ENCODE peak calls at places on chromosomes 12 and 14, in seven cellular contexts. One of them, this sample, is unnamed.

GRCh38 chr12:93099777-93100176 is 170.7 kb upstream of the EEA1 start:
- DNase-seq in endothelial cell of umbilical vein: no peak
- DNase-seq in ovary: no peak
- DNase-seq in bronchial epithelial cell: no peak
- DNase-seq in foreskin fibroblast: no peak
- DNase-seq in psoas muscle: no peak
- DNase-seq in brain microvascular endothelial cell: no peak
- DNase-seq in this sample: no peak

GRCh38 chr12:46046436-46046835 is 56.1 kb upstream of the SCAF11 start:
- DNase-seq in endothelial cell of umbilical vein: no peak
- DNase-seq in ovary: no peak
- DNase-seq in bronchial epithelial cell: no peak
- DNase-seq in foreskin fibroblast: no peak
- DNase-seq in psoas muscle: no peak
- DNase-seq in brain microvascular endothelial cell: no peak
- DNase-seq in this sample: no peak

GRCh38 chr12:8662592-8662991 is at the start of gene MFAP5:
- DNase-seq in endothelial cell of umbilical vein: no peak
- DNase-seq in ovary: no peak
- DNase-seq in bronchial epithelial cell: peak
- DNase-seq in foreskin fibroblast: peak
- DNase-seq in psoas muscle: no peak
- DNase-seq in brain microvascular endothelial cell: no peak
- DNase-seq in this sample: peak

GRCh38 chr12:38289396-38289795 is 27.2 kb upstream of the ALG10B start:
- DNase-seq in endothelial cell of umbilical vein: no peak
- DNase-seq in ovary: no peak
- DNase-seq in bronchial epithelial cell: peak
- DNase-seq in foreskin fibroblast: no peak
- DNase-seq in psoas muscle: no peak
- DNase-seq in brain microvascular endothelial cell: no peak
- DNase-seq in this sample: no peak

GRCh38 chr12:32131666-32132065 is 25.0 kb downstream of the BICD1 start:
- DNase-seq in endothelial cell of umbilical vein: no peak
- DNase-seq in ovary: no peak
- DNase-seq in bronchial epithelial cell: no peak
- DNase-seq in foreskin fibroblast: no peak
- DNase-seq in psoas muscle: no peak
- DNase-seq in brain microvascular endothelial cell: no peak
- DNase-seq in this sample: no peak

GRCh38 chr12:7113389-7113871 is 4.4 kb upstream of the C1RL start:
- DNase-seq in endothelial cell of umbilical vein: peak
- DNase-seq in ovary: no peak
- DNase-seq in bronchial epithelial cell: peak
- DNase-seq in foreskin fibroblast: peak
- DNase-seq in psoas muscle: no peak
- DNase-seq in brain microvascular endothelial cell: peak
- DNase-seq in this sample: peak

GRCh38 chr12:53232641-53233538 is 881 bp upstream of the RARG start:
- DNase-seq in endothelial cell of umbilical vein: no peak
- DNase-seq in ovary: peak
- DNase-seq in bronchial epithelial cell: peak
- DNase-seq in foreskin fibroblast: peak
- DNase-seq in psoas muscle: peak
- DNase-seq in brain microvascular endothelial cell: no peak
- DNase-seq in this sample: peak

GRCh38 chr12:53381739-53382630 is 2.0 kb downstream of the SP1 start:
- DNase-seq in endothelial cell of umbilical vein: peak
- DNase-seq in ovary: no peak
- DNase-seq in bronchial epithelial cell: peak
- DNase-seq in foreskin fibroblast: peak
- DNase-seq in psoas muscle: peak
- DNase-seq in brain microvascular endothelial cell: peak
- DNase-seq in this sample: peak

GRCh38 chr14:101221549-101222160 is 318.1 kb upstream of the RTL1 start:
- DNase-seq in endothelial cell of umbilical vein: no peak
- DNase-seq in ovary: no peak
- DNase-seq in bronchial epithelial cell: no peak
- DNase-seq in foreskin fibroblast: no peak
- DNase-seq in psoas muscle: no peak
- DNase-seq in brain microvascular endothelial cell: no peak
- DNase-seq in this sample: no peak

GRCh38 chr14:34872822-34873590 is 2.2 kb downstream of the BAZ1A start:
- DNase-seq in endothelial cell of umbilical vein: no peak
- DNase-seq in ovary: no peak
- DNase-seq in bronchial epithelial cell: peak
- DNase-seq in foreskin fibroblast: peak
- DNase-seq in psoas muscle: no peak
- DNase-seq in brain microvascular endothelial cell: peak
- DNase-seq in this sample: peak

GRCh38 chr12:10392394-10392930 is 2.6 kb upstream of the KLRK1 start:
- DNase-seq in endothelial cell of umbilical vein: no peak
- DNase-seq in ovary: no peak
- DNase-seq in bronchial epithelial cell: peak
- DNase-seq in foreskin fibroblast: peak
- DNase-seq in psoas muscle: peak
- DNase-seq in brain microvascular endothelial cell: peak
- DNase-seq in this sample: peak

GRCh38 chr12:94101902-94102660 is 46.3 kb upstream of the PLXNC1 start:
- DNase-seq in endothelial cell of umbilical vein: peak
- DNase-seq in ovary: peak
- DNase-seq in bronchial epithelial cell: peak
- DNase-seq in foreskin fibroblast: peak
- DNase-seq in psoas muscle: peak
- DNase-seq in brain microvascular endothelial cell: peak
- DNase-seq in this sample: peak

GRCh38 chr12:52050771-52051541 is at the start of gene NR4A1:
- DNase-seq in endothelial cell of umbilical vein: peak
- DNase-seq in ovary: peak
- DNase-seq in bronchial epithelial cell: peak
- DNase-seq in foreskin fibroblast: peak
- DNase-seq in psoas muscle: peak
- DNase-seq in brain microvascular endothelial cell: peak
- DNase-seq in this sample: peak

GRCh38 chr14:52233693-52234092 is 33.8 kb upstream of the PTGDR start:
- DNase-seq in endothelial cell of umbilical vein: no peak
- DNase-seq in ovary: no peak
- DNase-seq in bronchial epithelial cell: no peak
- DNase-seq in foreskin fibroblast: no peak
- DNase-seq in psoas muscle: no peak
- DNase-seq in brain microvascular endothelial cell: no peak
- DNase-seq in this sample: no peak

GRCh38 chr12:49043241-49043640 is 17.4 kb downstream of the KMT2D start:
- DNase-seq in endothelial cell of umbilical vein: no peak
- DNase-seq in ovary: no peak
- DNase-seq in bronchial epithelial cell: no peak
- DNase-seq in foreskin fibroblast: no peak
- DNase-seq in psoas muscle: no peak
- DNase-seq in brain microvascular endothelial cell: no peak
- DNase-seq in this sample: no peak

GRCh38 chr12:66742508-66743367 is 63.9 kb upstream of the GRIP1 start:
- DNase-seq in endothelial cell of umbilical vein: no peak
- DNase-seq in ovary: no peak
- DNase-seq in bronchial epithelial cell: no peak
- DNase-seq in foreskin fibroblast: no peak
- DNase-seq in psoas muscle: no peak
- DNase-seq in brain microvascular endothelial cell: no peak
- DNase-seq in this sample: no peak

GRCh38 chr12:2886768-2887450 is 3.8 kb upstream of the TULP3 start:
- DNase-seq in endothelial cell of umbilical vein: no peak
- DNase-seq in ovary: no peak
- DNase-seq in bronchial epithelial cell: no peak
- DNase-seq in foreskin fibroblast: no peak
- DNase-seq in psoas muscle: no peak
- DNase-seq in brain microvascular endothelial cell: no peak
- DNase-seq in this sample: no peak

GRCh38 chr14:101496779-101497420 is 64.4 kb upstream of the DIO3 start:
- DNase-seq in endothelial cell of umbilical vein: no peak
- DNase-seq in ovary: no peak
- DNase-seq in bronchial epithelial cell: no peak
- DNase-seq in foreskin fibroblast: no peak
- DNase-seq in psoas muscle: no peak
- DNase-seq in brain microvascular endothelial cell: no peak
- DNase-seq in this sample: no peak

GRCh38 chr12:80443974-80444666 is at the start of gene PTPRQ:
- DNase-seq in endothelial cell of umbilical vein: no peak
- DNase-seq in ovary: no peak
- DNase-seq in bronchial epithelial cell: peak
- DNase-seq in foreskin fibroblast: peak
- DNase-seq in psoas muscle: no peak
- DNase-seq in brain microvascular endothelial cell: no peak
- DNase-seq in this sample: peak

GRCh38 chr12:68310370-68310769 is 21.8 kb downstream of the MDM1 start:
- DNase-seq in endothelial cell of umbilical vein: peak
- DNase-seq in ovary: no peak
- DNase-seq in bronchial epithelial cell: peak
- DNase-seq in foreskin fibroblast: peak
- DNase-seq in psoas muscle: no peak
- DNase-seq in brain microvascular endothelial cell: peak
- DNase-seq in this sample: peak

GRCh38 chr12:116361404-116362223 is 84.1 kb upstream of the MED13L start:
- DNase-seq in endothelial cell of umbilical vein: no peak
- DNase-seq in ovary: no peak
- DNase-seq in bronchial epithelial cell: no peak
- DNase-seq in foreskin fibroblast: no peak
- DNase-seq in psoas muscle: peak
- DNase-seq in brain microvascular endothelial cell: no peak
- DNase-seq in this sample: no peak

GRCh38 chr14:65222434-65222833 is 120.1 kb upstream of the MAX start:
- DNase-seq in endothelial cell of umbilical vein: peak
- DNase-seq in ovary: peak
- DNase-seq in bronchial epithelial cell: peak
- DNase-seq in foreskin fibroblast: peak
- DNase-seq in psoas muscle: peak
- DNase-seq in brain microvascular endothelial cell: peak
- DNase-seq in this sample: peak

GRCh38 chr12:92242917-92243316 is 97.3 kb upstream of the BTG1 start:
- DNase-seq in endothelial cell of umbilical vein: no peak
- DNase-seq in ovary: no peak
- DNase-seq in bronchial epithelial cell: no peak
- DNase-seq in foreskin fibroblast: peak
- DNase-seq in psoas muscle: no peak
- DNase-seq in brain microvascular endothelial cell: no peak
- DNase-seq in this sample: peak

GRCh38 chr12:57736743-57737466 is 1.6 kb downstream of the AGAP2 start:
- DNase-seq in endothelial cell of umbilical vein: no peak
- DNase-seq in ovary: no peak
- DNase-seq in bronchial epithelial cell: no peak
- DNase-seq in foreskin fibroblast: no peak
- DNase-seq in psoas muscle: no peak
- DNase-seq in brain microvascular endothelial cell: no peak
- DNase-seq in this sample: no peak
- H3K4me3 ChIP-seq in endothelial cell of umbilical vein: no peak
- H3K4me3 ChIP-seq in ovary: no peak
- H3K4me3 ChIP-seq in bronchial epithelial cell: no peak
- H3K4me3 ChIP-seq in foreskin fibroblast: no peak
- H3K4me3 ChIP-seq in psoas muscle: peak
- H3K4me3 ChIP-seq in brain microvascular endothelial cell: no peak
- H3K4me3 ChIP-seq in this sample: no peak

GRCh38 chr14:66610154-66610563 is 102.2 kb downstream of the GPHN start:
- DNase-seq in endothelial cell of umbilical vein: no peak
- DNase-seq in ovary: no peak
- DNase-seq in bronchial epithelial cell: peak
- DNase-seq in foreskin fibroblast: peak
- DNase-seq in psoas muscle: no peak
- DNase-seq in brain microvascular endothelial cell: no peak
- DNase-seq in this sample: peak
- TF ChIP-seq CTCF in endothelial cell of umbilical vein: peak
- TF ChIP-seq CTCF in ovary: no peak
- TF ChIP-seq CTCF in bronchial epithelial cell: peak
- TF ChIP-seq CTCF in foreskin fibroblast: no peak
- TF ChIP-seq CTCF in psoas muscle: peak
- TF ChIP-seq CTCF in brain microvascular endothelial cell: peak
- TF ChIP-seq CTCF in this sample: peak

DNA sequence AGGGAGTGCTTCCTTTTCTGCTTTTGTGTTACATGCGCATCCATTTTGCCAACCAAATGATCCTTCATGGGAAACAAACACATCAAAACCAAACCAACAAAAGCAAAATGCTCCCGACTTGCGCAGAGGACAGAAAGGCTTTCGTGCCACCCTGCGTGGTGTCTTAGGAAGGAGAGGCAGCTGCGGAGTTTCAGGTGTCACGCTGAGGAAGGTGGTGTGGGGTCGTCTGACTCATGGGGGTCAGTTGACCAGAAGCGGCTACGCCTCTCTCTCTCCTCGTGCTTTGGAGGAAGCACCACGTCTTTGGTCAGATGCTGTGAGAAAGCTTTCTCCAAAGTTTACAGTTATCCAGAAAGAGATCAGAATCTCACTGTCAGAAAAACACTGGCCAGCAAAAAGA is 7.9 kb downstream of the EMP1 start:
- DNase-seq in endothelial cell of umbilical vein: peak
- DNase-seq in ovary: no peak
- DNase-seq in bronchial epithelial cell: no peak
- DNase-seq in foreskin fibroblast: peak
- DNase-seq in psoas muscle: no peak
- DNase-seq in brain microvascular endothelial cell: peak
- DNase-seq in this sample: peak
- H3K4me3 ChIP-seq in endothelial cell of umbilical vein: no peak
- H3K4me3 ChIP-seq in ovary: no peak
- H3K4me3 ChIP-seq in bronchial epithelial cell: no peak
- H3K4me3 ChIP-seq in foreskin fibroblast: no peak
- H3K4me3 ChIP-seq in psoas muscle: no peak
- H3K4me3 ChIP-seq in brain microvascular endothelial cell: no peak
- H3K4me3 ChIP-seq in this sample: no peak

GRCh38 chr12:123506843-123507236 is 26.7 kb downstream of the RILPL1 start:
- DNase-seq in endothelial cell of umbilical vein: no peak
- DNase-seq in ovary: no peak
- DNase-seq in bronchial epithelial cell: no peak
- DNase-seq in foreskin fibroblast: no peak
- DNase-seq in psoas muscle: no peak
- DNase-seq in brain microvascular endothelial cell: no peak
- DNase-seq in this sample: no peak

GRCh38 chr12:123502163-123502562 is 31.4 kb downstream of the RILPL1 start:
- DNase-seq in endothelial cell of umbilical vein: no peak
- DNase-seq in ovary: no peak
- DNase-seq in bronchial epithelial cell: no peak
- DNase-seq in foreskin fibroblast: no peak
- DNase-seq in psoas muscle: no peak
- DNase-seq in brain microvascular endothelial cell: no peak
- DNase-seq in this sample: no peak

DNA sequence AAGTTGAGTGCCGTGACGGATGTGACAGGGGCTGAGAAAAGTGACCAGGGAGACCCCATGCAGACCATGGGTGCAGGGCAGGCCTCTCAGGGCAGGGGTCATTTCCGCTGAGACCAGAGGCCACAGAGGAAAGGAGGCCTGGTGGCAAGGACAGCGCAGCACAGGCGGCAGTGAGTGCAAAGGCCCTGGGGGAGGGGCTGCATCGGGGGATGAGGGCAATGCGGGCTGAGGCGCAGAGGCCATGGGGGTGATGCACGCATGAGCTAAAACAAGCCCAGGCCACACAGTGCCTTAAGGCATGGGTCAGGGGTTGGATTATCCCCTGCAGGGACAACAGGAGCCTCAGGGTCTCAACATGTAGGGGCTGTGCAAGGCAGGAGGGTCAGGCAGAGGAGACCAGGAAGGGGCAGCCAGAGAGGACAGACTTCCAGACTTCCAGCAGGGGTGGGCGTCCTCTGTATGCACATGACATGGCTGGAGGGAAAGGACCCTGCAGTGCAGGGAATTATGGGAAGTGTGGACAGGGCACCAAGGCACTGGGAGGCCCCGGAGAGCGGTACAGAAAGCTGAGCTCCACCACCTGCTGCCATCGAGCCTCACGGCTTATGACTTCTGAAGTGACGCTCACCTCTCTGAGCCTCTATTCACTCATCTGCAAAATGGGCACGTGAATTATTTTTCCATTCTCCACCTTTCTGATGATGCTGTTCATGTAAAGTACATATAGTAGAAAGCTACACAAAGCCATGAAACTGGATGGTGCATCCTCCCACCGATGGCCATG is 27.3 kb downstream of the RILPL1 start:
- DNase-seq in endothelial cell of umbilical vein: no peak
- DNase-seq in ovary: no peak
- DNase-seq in bronchial epithelial cell: no peak
- DNase-seq in foreskin fibroblast: no peak
- DNase-seq in psoas muscle: no peak
- DNase-seq in brain microvascular endothelial cell: no peak
- DNase-seq in this sample: no peak
- TF ChIP-seq CTCF in endothelial cell of umbilical vein: no peak
- TF ChIP-seq CTCF in ovary: no peak
- TF ChIP-seq CTCF in bronchial epithelial cell: no peak
- TF ChIP-seq CTCF in foreskin fibroblast: no peak
- TF ChIP-seq CTCF in psoas muscle: no peak
- TF ChIP-seq CTCF in brain microvascular endothelial cell: no peak
- TF ChIP-seq CTCF in this sample: no peak